ENCODE peak calls at places on chromosomes 12 and 14, in nine cellular contexts. T, M, C, G, W, D, F, P and K are unnamed samples.

GRCh38 chr12:76611533-76611932 is 52.0 kb upstream of the OSBPL8 start:
- DNase-seq in F (no peak), D (no peak), W (no peak), T (no peak), C (peak; percentile 98), P (peak; percentile 89), G (no peak), M (no peak), K (no peak)

GRCh38 chr14:102232348-102232625 is 72.7 kb downstream of the MOK start:
- DNase-seq in C (no peak), D (no peak), F (no peak), G (no peak), W (no peak), P (no peak), M (no peak), T (no peak), K (no peak)

GRCh38 chr14:87745507-87746118 is 247.4 kb downstream of the GALC start:
- DNase-seq in M (no peak), P (no peak), W (no peak), G (peak; percentile 39), T (no peak), D (peak; percentile 11), C (no peak), F (no peak), K (peak; percentile 60)

GRCh38 chr12:12456637-12457036 is 99.8 kb downstream of the BORCS5 start:
- DNase-seq in C (peak; percentile 14), W (no peak), D (no peak), G (no peak), P (peak; percentile 17), F (no peak), T (no peak), M (no peak), K (no peak)

GRCh38 chr12:46208370-46208769 is 60.5 kb downstream of the SLC38A1 start:
- DNase-seq in F (no peak), D (no peak), T (no peak), P (no peak), G (no peak), W (no peak), C (no peak), M (peak; percentile 46), K (no peak)

GRCh38 chr14:30580616-30581282 is 21.8 kb downstream of the G2E3 start:
- DNase-seq in M (no peak), D (no peak), G (no peak), C (peak; percentile 42), T (no peak), P (no peak), F (no peak), W (no peak), K (no peak)

GRCh38 chr12:30756074-30756473 is 1.3 kb upstream of the CAPRIN2 start:
- DNase-seq in T (no peak), D (no peak), G (no peak), C (no peak), P (no peak), W (no peak), M (no peak), F (no peak), K (no peak)

GRCh38 chr12:104694161-104694560 is 237.4 kb downstream of the CHST11 start:
- DNase-seq in W (no peak), M (no peak), F (no peak), P (no peak), G (no peak), D (no peak), T (no peak), C (no peak), K (no peak)

GRCh38 chr12:94427520-94428381 is 31.9 kb downstream of the CEP83 start:
- DNase-seq in G (no peak), P (peak; percentile 32), D (no peak), C (peak; percentile 84), T (no peak), W (peak; percentile 28), F (no peak), M (peak; percentile 94), K (no peak)

GRCh38 chr14:86961106-86961716 is 1031.8 kb downstream of the GALC start:
- DNase-seq in P (no peak), C (no peak), M (no peak), T (no peak), W (no peak), F (no peak), D (no peak), G (no peak), K (peak; percentile 8)

GRCh38 chr14:78690836-78691235 is 520.7 kb downstream of the NRXN3 start:
- DNase-seq in F (no peak), W (no peak), G (no peak), M (no peak), T (no peak), C (no peak), P (no peak), D (no peak), K (no peak)

GRCh38 chr14:64708148-64709004 is 4.2 kb downstream of the PLEKHG3 start:
- DNase-seq in G (no peak), D (no peak), T (peak; percentile 38), F (peak; percentile 64), P (no peak), M (no peak), C (no peak), W (no peak), K (peak; percentile 83)

GRCh38 chr12:81080431-81080983 is 2.6 kb downstream of the ACSS3 start:
- DNase-seq in P (peak; percentile 31), G (no peak), M (no peak), C (peak; percentile 45), T (no peak), F (no peak), D (no peak), W (no peak), K (no peak)

GRCh38 chr14:24394275-24394674 is 4.5 kb upstream of the NYNRIN start:
- DNase-seq in W (no peak), C (no peak), G (no peak), D (no peak), F (no peak), P (no peak), M (no peak), T (no peak), K (no peak)

GRCh38 chr12:32587536-32588346 is 91.4 kb upstream of the DNM1L start:
- DNase-seq in W (no peak), G (no peak), M (no peak), P (no peak), D (no peak), C (no peak), F (no peak), T (no peak), K (no peak)

GRCh38 chr14:67429651-67430205 is 17.8 kb upstream of the PLEK2 start:
- DNase-seq in M (no peak), W (no peak), C (no peak), G (no peak), D (no peak), F (no peak), T (no peak), P (no peak), K (no peak)

GRCh38 chr12:89651192-89651591 is 57.4 kb downstream of the ATP2B1 start:
- DNase-seq in G (no peak), C (no peak), D (no peak), W (no peak), M (no peak), T (no peak), F (no peak), P (no peak), K (no peak)

GRCh38 chr12:21476949-21477348 is 24.5 kb downstream of the RECQL start:
- DNase-seq in W (no peak), G (no peak), M (no peak), D (no peak), F (no peak), T (no peak), P (peak; percentile 25), C (peak; percentile 47), K (no peak)

GRCh38 chr14:68628605-68629310 is 164.1 kb downstream of the ZFP36L1 start:
- DNase-seq in M (no peak), F (no peak), W (no peak), C (no peak), D (peak; percentile 34), T (no peak), P (no peak), G (no peak), K (peak; percentile 66)